ENCODE peak calls at places on chromosomes 3 and 15, in seven cellular contexts. P is DMS 273 treated with DMSO at 0.1 percent for 48 hours; X is GM18507; N is activated naive CD8-positive, alpha-beta T cell treated with anti-CD3 and anti-CD28 coated beads, Interleukin-2, amount 10 ng/mL, durations not matched to agents 7 days and 5 days; D is brain microvascular endothelial cell; O is endothelial cell; J is stimulated activated naive B cell treated with anti-CD40 and anti-IgM and Interleukin-4, amounts not matched to agents 10 μg/mL and 1 μg/mL and 100 μg/mL, for 72 hours. M is an unnamed sample.

GRCh38 chr15:34012461-34013028 is 26.5 kb downstream of the AVEN start:
- DNase-seq in P (no peak), X (no peak), N (no peak), D (no peak), O (no peak), J (no peak), M (no peak)

GRCh38 chr15:51874751-51875644 is 45.5 kb downstream of the TMOD3 start:
- DNase-seq in P (peak), X (no peak), N (no peak), D (peak), O (no peak), J (no peak), M (no peak)

GRCh38 chr3:4680881-4681300 is 187.7 kb downstream of the ITPR1 start:
- DNase-seq in P (no peak), X (no peak), N (no peak), D (peak), O (no peak), J (no peak), M (no peak)

GRCh38 chr3:138124689-138125420 is 7.3 kb downstream of the A4GNT start:
- DNase-seq in P (no peak), X (no peak), N (no peak), D (no peak), O (no peak), J (no peak), M (no peak)

GRCh38 chr3:30657914-30658313 is 51.5 kb downstream of the TGFBR2 start:
- DNase-seq in P (no peak), X (no peak), N (no peak), D (no peak), O (no peak), J (no peak), M (no peak)

GRCh38 chr15:75677601-75678323 is 30.1 kb downstream of the SNX33 start:
- DNase-seq in P (no peak), X (no peak), N (no peak), D (no peak), O (no peak), J (no peak), M (no peak)

GRCh38 chr15:70111203-70112017 is 13.7 kb upstream of the TLE3 start:
- DNase-seq in P (peak), X (no peak), N (no peak), D (peak), O (peak), J (no peak), M (no peak)

GRCh38 chr3:196677929-196678328 is 34.1 kb downstream of the CEP19 start:
- DNase-seq in P (no peak), X (no peak), N (no peak), D (no peak), O (no peak), J (no peak), M (no peak)

GRCh38 chr3:80338366-80338765 is 570.6 kb upstream of the ROBO1 start:
- DNase-seq in P (no peak), X (no peak), N (no peak), D (peak), O (no peak), J (no peak), M (no peak)

GRCh38 chr15:96586901-96587300 is 256.4 kb downstream of the NR2F2 start:
- DNase-seq in P (no peak), X (no peak), N (no peak), D (no peak), O (no peak), J (no peak), M (no peak)

GRCh38 chr3:11157406-11157805 is 3.1 kb downstream of the HRH1 start:
- DNase-seq in P (no peak), X (no peak), N (no peak), D (no peak), O (no peak), J (no peak), M (no peak)

GRCh38 chr3:133488785-133489367 is 84.6 kb upstream of the CDV3 start:
- DNase-seq in P (peak), X (no peak), N (no peak), D (peak), O (no peak), J (no peak), M (no peak)

GRCh38 chr3:46663611-46664135 is 29.8 kb downstream of the ALS2CL start:
- DNase-seq in P (no peak), X (no peak), N (peak), D (no peak), O (peak), J (no peak), M (no peak)

GRCh38 chr3:183711516-183711915 is 13.9 kb downstream of the YEATS2 start:
- DNase-seq in P (no peak), X (no peak), N (no peak), D (no peak), O (no peak), J (no peak), M (no peak)

GRCh38 chr15:35886765-35887164 is 340.8 kb upstream of the DPH6 start:
- DNase-seq in P (no peak), X (no peak), N (no peak), D (no peak), O (no peak), J (no peak), M (no peak)

GRCh38 chr15:52963865-52964264 is 173.7 kb upstream of the ONECUT1 start:
- DNase-seq in P (no peak), X (no peak), N (no peak), D (no peak), O (no peak), J (no peak), M (no peak)

M was measured in GM19239.